ENCODE peak calls at places on chromosomes 2 and 18, in five cellular contexts. C, F, G, M and T are unnamed samples.

GRCh38 chr18:48193521-48194251 is 215.5 kb downstream of the ZBTB7C start:
- DNase-seq in F (peak), G (no peak), M (no peak), C (no peak), T (no peak)

GRCh38 chr2:45046786-45047185 is 37.5 kb upstream of the SIX2 start:
- DNase-seq in G (no peak), F (no peak), C (no peak), M (no peak), T (no peak)

GRCh38 chr2:112481528-112482228 is at the start of gene TTL:
- DNase-seq in G (no peak), F (peak), C (peak), M (peak), T (peak)

GRCh38 chr18:57895182-57895581 is 92.1 kb upstream of the ATP8B1 start:
- DNase-seq in M (no peak), F (no peak), C (no peak), G (no peak), T (no peak)

GRCh38 chr18:62977512-62977911 is 262.2 kb downstream of the PHLPP1 start:
- DNase-seq in G (no peak), F (no peak), M (no peak), C (no peak), T (no peak)

GRCh38 chr2:16104345-16105177 is 164.2 kb downstream of the MYCN start:
- DNase-seq in G (no peak), F (no peak), C (no peak), M (peak), T (no peak)

GRCh38 chr18:830315-830901 is 18.4 kb upstream of the YES1 start:
- DNase-seq in F (no peak), G (no peak), C (no peak), M (no peak), T (peak)

GRCh38 chr18:31688601-31689000 is 4.2 kb upstream of the B4GALT6 start:
- DNase-seq in M (no peak), G (no peak), C (no peak), F (no peak), T (no peak)

GRCh38 chr18:74496508-74497307 is 545 bp downstream of the CNDP2 start:
- DNase-seq in G (no peak), F (peak), M (peak), C (peak), T (peak)

GRCh38 chr2:219681301-219682290 is 54.2 kb downstream of the SLC4A3 start:
- DNase-seq in F (no peak), G (no peak), M (no peak), C (no peak), T (peak)

GRCh38 chr2:120647487-120647886 is 88.2 kb upstream of the GLI2 start:
- DNase-seq in C (no peak), G (no peak), F (no peak), M (no peak), T (no peak)

GRCh38 chr18:45841765-45842442 is 16.4 kb downstream of the SIGLEC15 start:
- DNase-seq in C (no peak), F (no peak), M (no peak), G (no peak), T (no peak)

GRCh38 chr18:41323044-41323443 is 632.0 kb upstream of the PIK3C3 start:
- DNase-seq in G (no peak), M (no peak), C (no peak), F (no peak), T (no peak)

DNA sequence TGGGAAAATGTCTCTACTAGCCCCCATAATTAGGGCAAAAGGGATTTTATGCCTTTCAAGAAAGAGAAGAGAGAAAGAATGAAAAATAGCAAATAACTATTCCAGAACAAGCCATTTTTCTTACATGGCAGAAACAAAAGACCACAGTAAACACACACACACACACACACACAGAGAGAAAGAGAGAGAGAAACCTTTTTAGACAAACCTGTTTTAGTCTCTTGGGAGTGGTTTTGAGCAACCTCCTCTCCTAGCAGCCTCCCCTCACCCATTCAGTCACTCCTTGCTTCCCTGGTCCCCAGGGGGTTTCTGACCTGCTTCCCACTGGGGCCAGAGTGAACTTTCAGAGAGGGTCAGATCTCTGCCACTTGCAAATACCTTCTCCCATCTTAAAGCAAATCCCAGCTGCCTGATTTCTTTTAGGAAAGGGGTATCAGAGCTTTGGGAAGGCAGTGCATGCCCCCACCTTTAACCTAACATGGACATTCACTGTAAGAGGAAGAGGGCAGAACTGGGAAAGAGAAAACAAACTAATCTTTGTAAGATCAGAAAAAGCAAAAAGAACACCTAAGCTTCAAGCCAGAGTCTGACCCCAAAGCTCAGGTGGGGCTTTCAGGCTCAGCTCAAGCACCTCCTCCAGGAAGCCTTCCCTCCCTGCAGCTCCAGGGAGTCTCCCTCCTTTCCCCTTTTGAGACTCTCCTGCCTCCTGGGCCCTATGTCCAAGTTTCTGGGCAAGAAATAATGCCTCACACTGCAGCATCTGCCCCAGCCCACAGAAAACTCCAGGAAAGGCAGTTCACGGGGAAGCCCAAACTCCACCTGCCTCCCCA is 2.8 kb downstream of the SDC1 start:
- DNase-seq in G (no peak), C (no peak), M (no peak), F (no peak), T (peak)
- H3K4me3 ChIP-seq in G (peak), C (no peak), M (peak), F (no peak), T (no peak)

GRCh38 chr2:157257312-157258252 is at the start of gene GALNT5:
- DNase-seq in F (no peak), M (peak), G (no peak), C (no peak), T (no peak)
- H3K4me3 ChIP-seq in F (no peak), M (peak), G (no peak), C (peak), T (no peak)

GRCh38 chr2:150596071-150596470 is 108.6 kb upstream of the RND3 start:
- DNase-seq in G (no peak), F (no peak), M (no peak), C (no peak), T (no peak)

GRCh38 chr2:150601280-150602038 is 114.0 kb upstream of the RND3 start:
- DNase-seq in G (no peak), C (no peak), M (no peak), F (no peak), T (no peak)

GRCh38 chr2:150594299-150594698 is 106.8 kb upstream of the RND3 start:
- DNase-seq in C (no peak), G (no peak), M (no peak), F (no peak), T (no peak)

GRCh38 chr2:150599889-150600288 is 112.4 kb upstream of the RND3 start:
- DNase-seq in M (no peak), F (no peak), C (no peak), G (no peak), T (no peak)

DNA sequence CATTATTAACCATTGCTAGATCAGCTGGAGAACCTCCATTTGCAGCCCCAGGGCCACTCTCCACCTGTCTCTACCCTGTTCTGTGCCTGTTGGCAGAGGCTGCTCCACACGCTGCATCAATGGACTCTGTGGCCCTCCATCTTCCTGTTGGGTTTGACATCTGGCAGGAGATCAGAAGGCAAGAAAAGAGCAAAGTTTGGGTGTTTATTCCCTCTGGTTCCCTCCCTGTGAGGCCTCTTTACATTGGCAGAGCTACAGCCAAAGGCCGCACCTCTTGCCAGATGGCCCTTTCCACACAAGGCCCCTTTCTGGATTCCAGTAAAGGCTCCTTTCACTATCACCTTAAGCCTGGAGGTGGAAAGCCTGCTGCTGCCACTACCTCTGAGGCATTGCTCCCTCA is 110.9 kb upstream of the RND3 start:
- DNase-seq in G (no peak), C (no peak), M (no peak), F (no peak), T (no peak)
- H3K4me3 ChIP-seq in G (no peak), C (no peak), M (no peak), F (no peak), T (no peak)

GRCh38 chr18:72089432-72089831 is 454.7 kb downstream of the CBLN2 start:
- DNase-seq in C (no peak), M (no peak), G (no peak), F (no peak), T (no peak)

GRCh38 chr18:72086421-72086820 is 457.7 kb downstream of the CBLN2 start:
- DNase-seq in M (no peak), C (no peak), G (no peak), F (no peak), T (peak)

GRCh38 chr18:72091369-72091768 is 452.8 kb downstream of the CBLN2 start:
- DNase-seq in G (no peak), M (no peak), F (no peak), C (no peak), T (no peak)
- H3K4me3 ChIP-seq in G (no peak), M (no peak), F (no peak), C (no peak), T (no peak)

DNA sequence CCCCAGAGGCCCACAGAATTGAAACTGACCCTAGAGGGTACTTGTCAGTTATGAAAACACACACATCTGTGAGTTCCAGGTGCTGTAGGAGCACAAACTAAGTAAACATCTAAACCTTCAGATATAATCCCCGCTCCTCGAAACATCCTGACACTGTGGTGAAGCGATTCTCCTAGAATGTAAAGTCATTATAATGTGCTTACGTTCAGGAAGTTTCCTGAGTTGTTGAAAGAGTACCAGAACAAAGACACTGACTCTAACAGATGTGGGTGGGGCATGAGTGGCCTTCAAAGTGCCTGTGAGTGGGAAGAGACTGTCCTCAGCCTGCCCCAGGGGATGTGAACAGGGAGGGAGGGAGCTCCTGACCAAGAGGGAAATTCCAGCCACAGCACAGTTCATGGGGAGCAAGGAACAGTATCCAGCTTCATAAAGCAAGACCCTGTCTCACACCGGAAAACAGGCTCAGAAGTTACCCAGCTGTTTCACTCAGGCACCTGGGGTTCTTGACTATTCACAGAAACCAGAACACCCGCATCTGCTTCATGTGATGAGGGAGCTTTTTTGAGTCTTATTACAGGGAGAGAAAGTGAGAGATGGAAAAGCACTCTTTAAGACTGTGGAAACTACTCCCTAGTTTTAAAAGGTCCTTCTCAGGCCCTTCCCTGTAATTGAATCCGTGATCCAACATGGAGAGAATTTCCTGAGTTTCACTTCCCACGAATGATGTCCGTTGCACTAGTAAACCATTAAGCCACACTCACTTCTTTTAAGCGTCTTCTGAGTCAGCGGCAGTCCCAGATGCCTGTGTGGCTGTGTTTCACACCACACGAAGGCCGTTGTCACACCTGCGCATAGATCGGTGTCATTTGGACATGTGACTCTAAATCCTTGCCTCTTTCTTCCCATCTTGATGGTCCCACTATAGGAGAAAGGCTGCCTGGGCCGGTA is 88.6 kb upstream of the EML6 start:
- DNase-seq in M (peak), G (peak), C (peak), F (no peak), T (peak)
- H3K4me3 ChIP-seq in M (peak), G (peak), C (peak), F (no peak), T (peak)

DNA sequence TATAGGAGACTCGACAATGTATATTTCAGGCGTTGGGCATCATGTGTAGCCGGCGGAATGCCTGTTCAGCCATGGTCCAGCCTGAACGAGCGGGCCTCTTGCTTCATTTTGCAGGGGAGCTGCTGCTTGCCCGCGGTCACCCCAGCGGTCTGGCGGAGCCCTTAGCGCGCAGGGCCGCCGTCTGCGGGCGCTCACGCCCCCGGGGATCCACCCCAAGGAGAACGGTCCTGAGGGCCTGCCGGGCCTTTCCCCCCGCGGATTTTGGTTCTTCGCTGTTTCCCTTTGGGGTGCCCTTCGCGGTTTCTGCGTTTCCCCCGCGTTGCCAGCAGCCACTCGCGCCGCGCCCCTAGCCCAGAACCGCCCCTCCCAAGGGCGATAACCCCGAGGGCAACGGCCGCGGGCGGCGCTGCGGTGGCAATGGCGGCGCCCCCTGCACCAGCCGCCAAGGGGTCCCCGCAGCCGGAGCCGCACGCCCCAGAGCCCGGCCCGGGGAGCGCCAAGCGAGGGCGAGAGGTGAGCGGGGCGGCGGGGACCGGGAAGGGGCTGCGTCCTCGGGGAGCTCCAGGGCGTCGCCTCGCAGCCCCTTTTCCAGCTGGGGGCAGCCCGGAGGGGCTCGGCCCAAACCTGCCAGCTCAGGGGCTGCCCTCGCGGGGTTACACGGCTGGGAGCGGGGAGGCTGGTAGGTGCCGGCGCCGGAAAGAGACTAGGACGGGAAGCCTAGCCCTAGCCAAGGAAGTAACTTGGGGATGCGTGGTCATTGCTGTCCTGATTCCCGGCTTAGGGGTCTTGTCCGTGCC is at the start of gene MFSD2B:
- DNase-seq in F (no peak), M (no peak), G (no peak), C (no peak), T (no peak)
- H3K4me3 ChIP-seq in F (peak), M (no peak), G (no peak), C (peak), T (peak)

GRCh38 chr2:8573942-8574195 is 108.0 kb upstream of the ID2 start:
- DNase-seq in F (no peak), M (no peak), C (no peak), G (no peak), T (no peak)
- H3K4me3 ChIP-seq in F (no peak), M (no peak), C (no peak), G (no peak), T (no peak)

GRCh38 chr2:29920130-29920577 is 1.2 kb downstream of the ALK start:
- DNase-seq in F (peak), C (peak), M (peak), G (no peak), T (peak)
- H3K4me3 ChIP-seq in F (no peak), C (peak), M (peak), G (no peak), T (no peak)